ENCODE peak calls at places on chromosome 22, in eight cellular contexts. One of them, this sample, is unnamed. For H3K36me3, the result is how much of the 10 kb centered on the place peaks cover.

GRCh38 chr22:45842141-45842831 is 134.7 kb downstream of the WNT7B start:
- DNase-seq in hepatocyte: no peak
- DNase-seq in endodermal cell: no peak
- DNase-seq in bronchial epithelial cell: peak
- DNase-seq in mesenchymal stem cell: peak
- DNase-seq in CD8-positive, alpha-beta T cell: no peak
- DNase-seq in ovary: no peak
- DNase-seq in fibroblast of lung: peak
- DNase-seq in this sample: no peak

GRCh38 chr22:43044402-43044801 is 29.5 kb upstream of the PACSIN2 start:
- DNase-seq in mesenchymal stem cell: no peak
- DNase-seq in endodermal cell: no peak
- DNase-seq in ovary: no peak
- DNase-seq in CD8-positive, alpha-beta T cell: no peak
- DNase-seq in fibroblast of lung: no peak
- DNase-seq in bronchial epithelial cell: no peak
- DNase-seq in hepatocyte: no peak
- DNase-seq in this sample: no peak

GRCh38 chr22:17665884-17666283 is 27.3 kb downstream of the BCL2L13 start:
- DNase-seq in ovary: no peak
- DNase-seq in bronchial epithelial cell: no peak
- DNase-seq in mesenchymal stem cell: no peak
- DNase-seq in CD8-positive, alpha-beta T cell: no peak
- DNase-seq in endodermal cell: no peak
- DNase-seq in hepatocyte: no peak
- DNase-seq in fibroblast of lung: peak
- DNase-seq in this sample: no peak

GRCh38 chr22:38762607-38763006 is 6.8 kb upstream of the SUN2 start:
- DNase-seq in endodermal cell: no peak
- DNase-seq in CD8-positive, alpha-beta T cell: no peak
- DNase-seq in fibroblast of lung: no peak
- DNase-seq in ovary: no peak
- DNase-seq in hepatocyte: no peak
- DNase-seq in mesenchymal stem cell: no peak
- DNase-seq in bronchial epithelial cell: no peak
- DNase-seq in this sample: no peak

GRCh38 chr22:30490399-30490798 is 15.1 kb downstream of the SEC14L4 start:
- DNase-seq in bronchial epithelial cell: no peak
- DNase-seq in endodermal cell: peak
- DNase-seq in fibroblast of lung: no peak
- DNase-seq in mesenchymal stem cell: no peak
- DNase-seq in hepatocyte: no peak
- DNase-seq in CD8-positive, alpha-beta T cell: no peak
- DNase-seq in ovary: no peak
- DNase-seq in this sample: peak

GRCh38 chr22:40487663-40488249 is 117.4 kb downstream of the SGSM3 start:
- DNase-seq in ovary: no peak
- DNase-seq in CD8-positive, alpha-beta T cell: no peak
- DNase-seq in fibroblast of lung: peak
- DNase-seq in endodermal cell: no peak
- DNase-seq in bronchial epithelial cell: peak
- DNase-seq in mesenchymal stem cell: no peak
- DNase-seq in hepatocyte: peak
- DNase-seq in this sample: peak

GRCh38 chr22:21832291-21833290 is 34.9 kb downstream of the MAPK1 start:
- DNase-seq in ovary: no peak
- DNase-seq in mesenchymal stem cell: no peak
- DNase-seq in hepatocyte: peak
- DNase-seq in bronchial epithelial cell: no peak
- DNase-seq in fibroblast of lung: no peak
- DNase-seq in CD8-positive, alpha-beta T cell: no peak
- DNase-seq in endodermal cell: peak
- DNase-seq in this sample: no peak

GRCh38 chr22:18954333-18954732 is 18.2 kb upstream of the PRODH start:
- DNase-seq in fibroblast of lung: peak
- DNase-seq in mesenchymal stem cell: peak
- DNase-seq in bronchial epithelial cell: peak
- DNase-seq in hepatocyte: peak
- DNase-seq in ovary: peak
- DNase-seq in endodermal cell: peak
- DNase-seq in CD8-positive, alpha-beta T cell: peak
- DNase-seq in this sample: peak

GRCh38 chr22:29621761-29622526 is 18.5 kb downstream of the NF2 start:
- DNase-seq in CD8-positive, alpha-beta T cell: no peak
- DNase-seq in ovary: no peak
- DNase-seq in bronchial epithelial cell: peak
- DNase-seq in fibroblast of lung: peak
- DNase-seq in hepatocyte: peak
- DNase-seq in mesenchymal stem cell: peak
- DNase-seq in endodermal cell: no peak
- DNase-seq in this sample: no peak

GRCh38 chr22:40922484-40923303 is 28.5 kb upstream of the RBX1 start:
- DNase-seq in endodermal cell: no peak
- DNase-seq in fibroblast of lung: peak
- DNase-seq in ovary: no peak
- DNase-seq in bronchial epithelial cell: peak
- DNase-seq in mesenchymal stem cell: peak
- DNase-seq in hepatocyte: peak
- DNase-seq in CD8-positive, alpha-beta T cell: no peak
- DNase-seq in this sample: peak

GRCh38 chr22:42719133-42719532 is 1.5 kb downstream of the A4GALT start:
- DNase-seq in endodermal cell: peak
- DNase-seq in mesenchymal stem cell: peak
- DNase-seq in fibroblast of lung: no peak
- DNase-seq in CD8-positive, alpha-beta T cell: no peak
- DNase-seq in bronchial epithelial cell: peak
- DNase-seq in ovary: no peak
- DNase-seq in hepatocyte: no peak
- DNase-seq in this sample: no peak

GRCh38 chr22:42972592-42973535 is 42.1 kb downstream of the PACSIN2 start:
- DNase-seq in hepatocyte: no peak
- DNase-seq in endodermal cell: no peak
- DNase-seq in bronchial epithelial cell: no peak
- DNase-seq in ovary: no peak
- DNase-seq in CD8-positive, alpha-beta T cell: no peak
- DNase-seq in fibroblast of lung: no peak
- DNase-seq in mesenchymal stem cell: peak
- DNase-seq in this sample: no peak

DNA sequence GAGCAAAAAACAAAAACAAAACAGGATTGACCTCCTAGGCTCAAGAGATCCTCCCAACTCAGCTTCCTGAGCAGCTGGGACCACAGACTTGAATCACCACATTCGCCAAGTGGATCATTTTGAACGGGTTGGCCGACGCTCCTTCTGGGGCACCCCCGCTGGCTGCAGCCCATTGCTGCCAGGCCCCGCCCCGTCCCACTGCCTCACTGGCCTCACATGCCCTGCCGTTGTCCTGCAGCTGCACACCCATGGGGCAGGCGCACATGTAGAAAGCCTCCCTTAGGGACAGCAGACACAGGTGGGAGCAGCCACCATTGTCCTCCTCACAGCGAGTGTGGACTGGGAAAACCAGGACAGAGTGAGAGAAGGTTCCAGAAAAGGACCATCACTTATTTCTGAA is 154.5 kb downstream of the CRYBB2 start:
- DNase-seq in endodermal cell: no peak
- DNase-seq in hepatocyte: no peak
- DNase-seq in CD8-positive, alpha-beta T cell: no peak
- DNase-seq in mesenchymal stem cell: no peak
- DNase-seq in ovary: no peak
- DNase-seq in bronchial epithelial cell: no peak
- DNase-seq in fibroblast of lung: no peak
- DNase-seq in this sample: no peak
- H3K36me3 ChIP-seq in endodermal cell: under half
- H3K36me3 ChIP-seq in hepatocyte: under half
- H3K36me3 ChIP-seq in CD8-positive, alpha-beta T cell: under half
- H3K36me3 ChIP-seq in mesenchymal stem cell: half or more
- H3K36me3 ChIP-seq in ovary: under half
- H3K36me3 ChIP-seq in bronchial epithelial cell: under half
- H3K36me3 ChIP-seq in fibroblast of lung: under half
- H3K36me3 ChIP-seq in this sample: under half

GRCh38 chr22:50191041-50191740 is 5.5 kb downstream of the TRABD start:
- DNase-seq in bronchial epithelial cell: no peak
- DNase-seq in mesenchymal stem cell: no peak
- DNase-seq in endodermal cell: no peak
- DNase-seq in fibroblast of lung: no peak
- DNase-seq in ovary: no peak
- DNase-seq in CD8-positive, alpha-beta T cell: peak
- DNase-seq in hepatocyte: no peak
- DNase-seq in this sample: no peak
- H3K4me3 ChIP-seq in bronchial epithelial cell: peak
- H3K4me3 ChIP-seq in mesenchymal stem cell: peak
- H3K4me3 ChIP-seq in endodermal cell: no peak
- H3K4me3 ChIP-seq in fibroblast of lung: peak
- H3K4me3 ChIP-seq in ovary: peak
- H3K4me3 ChIP-seq in CD8-positive, alpha-beta T cell: peak
- H3K4me3 ChIP-seq in hepatocyte: no peak
- H3K4me3 ChIP-seq in this sample: no peak

DNA sequence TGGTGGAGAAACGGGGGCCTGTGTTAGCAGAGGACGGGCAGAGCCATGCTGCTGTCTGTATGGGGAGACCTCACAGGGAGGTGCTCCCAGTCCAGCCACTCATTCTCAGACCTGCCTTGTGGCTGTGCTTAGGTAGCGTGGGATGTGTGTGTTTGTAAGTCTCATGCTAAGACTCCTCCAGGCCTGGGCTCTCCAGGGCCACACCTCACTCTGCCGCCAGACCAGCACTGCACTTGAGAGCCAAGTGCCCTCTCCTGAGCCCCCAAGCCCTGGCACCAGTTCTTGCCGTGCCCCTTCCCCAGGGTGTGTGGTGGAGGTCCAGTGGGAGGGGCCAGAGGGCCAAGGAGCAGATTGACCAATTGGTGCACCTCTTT is 108.8 kb downstream of the BCR start:
- DNase-seq in ovary: no peak
- DNase-seq in endodermal cell: no peak
- DNase-seq in hepatocyte: no peak
- DNase-seq in mesenchymal stem cell: no peak
- DNase-seq in fibroblast of lung: no peak
- DNase-seq in CD8-positive, alpha-beta T cell: no peak
- DNase-seq in bronchial epithelial cell: no peak
- DNase-seq in this sample: no peak
- H3K36me3 ChIP-seq in ovary: under half
- H3K36me3 ChIP-seq in endodermal cell: half or more
- H3K36me3 ChIP-seq in hepatocyte: under half
- H3K36me3 ChIP-seq in mesenchymal stem cell: half or more
- H3K36me3 ChIP-seq in fibroblast of lung: under half
- H3K36me3 ChIP-seq in CD8-positive, alpha-beta T cell: half or more
- H3K36me3 ChIP-seq in bronchial epithelial cell: under half
- H3K36me3 ChIP-seq in this sample: under half

GRCh38 chr22:36409067-36409466 is 21.3 kb upstream of the MYH9 start:
- DNase-seq in ovary: no peak
- DNase-seq in endodermal cell: no peak
- DNase-seq in bronchial epithelial cell: no peak
- DNase-seq in CD8-positive, alpha-beta T cell: no peak
- DNase-seq in fibroblast of lung: no peak
- DNase-seq in hepatocyte: no peak
- DNase-seq in mesenchymal stem cell: no peak
- DNase-seq in this sample: peak
- H3K4me3 ChIP-seq in ovary: no peak
- H3K4me3 ChIP-seq in endodermal cell: peak
- H3K4me3 ChIP-seq in bronchial epithelial cell: no peak
- H3K4me3 ChIP-seq in CD8-positive, alpha-beta T cell: no peak
- H3K4me3 ChIP-seq in fibroblast of lung: no peak
- H3K4me3 ChIP-seq in hepatocyte: no peak
- H3K4me3 ChIP-seq in mesenchymal stem cell: no peak
- H3K4me3 ChIP-seq in this sample: no peak

DNA sequence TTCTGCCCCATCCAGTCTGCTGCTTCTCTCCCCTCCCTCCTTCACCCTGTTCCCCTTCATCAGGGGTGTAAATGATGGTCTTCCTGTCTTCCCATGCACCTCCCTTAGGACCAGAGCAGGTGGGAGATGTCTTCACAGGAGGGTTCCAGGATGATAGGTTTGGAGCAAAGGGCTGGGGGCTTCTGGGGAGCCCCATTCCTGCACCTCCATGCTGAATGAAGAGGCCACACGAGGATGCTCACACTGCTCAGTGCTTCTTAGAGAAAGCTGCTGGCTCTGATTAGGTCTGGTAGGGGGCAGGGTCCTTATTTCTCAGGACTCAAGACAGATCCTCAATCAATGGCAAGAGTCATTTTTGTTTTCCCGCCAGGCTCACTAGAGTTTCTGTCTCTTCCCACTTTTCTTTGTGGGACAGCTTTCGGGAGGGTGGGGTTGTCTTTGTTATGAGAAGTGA is 41.1 kb downstream of the BCR start:
- DNase-seq in hepatocyte: no peak
- DNase-seq in endodermal cell: no peak
- DNase-seq in ovary: no peak
- DNase-seq in fibroblast of lung: no peak
- DNase-seq in bronchial epithelial cell: no peak
- DNase-seq in CD8-positive, alpha-beta T cell: no peak
- DNase-seq in mesenchymal stem cell: no peak
- DNase-seq in this sample: no peak
- H3K36me3 ChIP-seq in hepatocyte: under half
- H3K36me3 ChIP-seq in endodermal cell: under half
- H3K36me3 ChIP-seq in ovary: under half
- H3K36me3 ChIP-seq in fibroblast of lung: under half
- H3K36me3 ChIP-seq in bronchial epithelial cell: under half
- H3K36me3 ChIP-seq in CD8-positive, alpha-beta T cell: under half
- H3K36me3 ChIP-seq in mesenchymal stem cell: under half
- H3K36me3 ChIP-seq in this sample: under half

DNA sequence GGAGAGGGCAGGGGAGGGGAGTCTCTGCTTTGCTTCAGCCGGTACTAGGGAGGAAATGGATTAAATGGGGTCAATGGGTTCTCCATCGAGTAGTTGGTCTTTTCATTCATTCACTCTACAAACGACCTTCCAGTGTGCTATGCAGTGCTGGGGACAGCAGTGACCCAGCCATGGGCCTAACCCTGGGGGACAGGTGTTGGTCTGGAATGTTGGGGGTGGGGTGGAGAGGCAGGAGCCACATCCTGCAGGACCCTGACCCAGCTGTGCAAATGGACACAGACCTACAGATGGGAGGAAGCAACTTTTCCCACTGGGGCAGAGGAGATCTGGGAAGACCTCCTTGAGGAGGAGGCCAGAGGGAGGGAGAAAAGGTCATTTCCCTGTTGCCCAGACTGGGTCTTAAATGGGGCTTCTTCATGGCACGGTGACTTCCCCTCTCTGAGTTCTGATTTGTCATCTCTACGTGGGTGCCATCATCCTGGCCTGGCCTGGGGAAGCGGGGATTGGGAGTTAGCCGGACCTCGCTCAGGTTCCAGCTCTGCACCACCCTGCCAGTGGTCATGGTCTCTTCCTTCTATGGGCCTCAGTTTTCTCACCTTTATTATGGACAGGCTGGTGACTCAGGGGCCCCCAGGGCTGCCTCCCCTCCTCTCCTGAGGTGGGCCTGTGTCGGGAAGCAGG is 2.0 kb downstream of the CYTH4 start:
- DNase-seq in bronchial epithelial cell: no peak
- DNase-seq in CD8-positive, alpha-beta T cell: no peak
- DNase-seq in mesenchymal stem cell: no peak
- DNase-seq in ovary: no peak
- DNase-seq in hepatocyte: no peak
- DNase-seq in endodermal cell: no peak
- DNase-seq in fibroblast of lung: no peak
- DNase-seq in this sample: no peak
- H3K4me3 ChIP-seq in bronchial epithelial cell: no peak
- H3K4me3 ChIP-seq in CD8-positive, alpha-beta T cell: peak
- H3K4me3 ChIP-seq in mesenchymal stem cell: no peak
- H3K4me3 ChIP-seq in ovary: no peak
- H3K4me3 ChIP-seq in hepatocyte: no peak
- H3K4me3 ChIP-seq in endodermal cell: no peak
- H3K4me3 ChIP-seq in fibroblast of lung: no peak
- H3K4me3 ChIP-seq in this sample: no peak